ENCODE peak calls at places on chromosomes 4 and X, in ten cellular contexts. E is NCI-H524 treated with DMSO at 0.1 percent for 48 hours; U is HT-29; Y is AG10803; I is putamen; J is activated T-cell treated with anti-CD3 and anti-CD28 coated beads, Interleukin-2, amount 50 U/mL, for 48 hours; P is T1000; X is HT1080; K is iris pigment epithelial cell; C is KBM-7. A is an unnamed sample.

GRCh38 chr4:182492456-182492855 is 249.3 kb downstream of the TENM3 start:
- DNase-seq in E (no peak), U (no peak), Y (peak), I (peak), J (no peak), P (no peak), X (peak), K (peak), C (no peak), A (peak)

GRCh38 chr4:186685744-186686143 is 37.9 kb downstream of the FAT1 start:
- DNase-seq in E (no peak), U (peak), Y (peak), I (no peak), J (no peak), P (no peak), X (peak), K (peak), C (no peak), A (peak)

GRCh38 chr4:93842512-93843252 is 14.1 kb downstream of the ATOH1 start:
- DNase-seq in E (no peak), U (peak), Y (no peak), I (no peak), J (no peak), P (no peak), X (no peak), K (no peak), C (no peak), A (no peak)

GRCh38 chr4:173057906-173058305 is 110.7 kb upstream of the GALNT7 start:
- DNase-seq in E (no peak), U (no peak), Y (no peak), I (no peak), J (no peak), P (no peak), X (peak), K (no peak), C (no peak), A (peak)

GRCh38 chr4:154328030-154328429 is 163.6 kb downstream of the DCHS2 start:
- DNase-seq in E (no peak), U (no peak), Y (no peak), I (no peak), J (no peak), P (no peak), X (no peak), K (no peak), C (no peak), A (no peak)

GRCh38 chr4:10085828-10086505 is 30.6 kb downstream of the WDR1 start:
- DNase-seq in E (no peak), U (no peak), Y (no peak), I (no peak), J (no peak), P (no peak), X (no peak), K (no peak), C (no peak), A (no peak)

GRCh38 chr4:48064349-48064748 is 47.8 kb downstream of the NIPAL1 start:
- DNase-seq in E (no peak), U (no peak), Y (no peak), I (no peak), J (no peak), P (no peak), X (no peak), K (no peak), C (no peak), A (no peak)

GRCh38 chr4:15870079-15870478 is 68.5 kb downstream of the FGFBP1 start:
- DNase-seq in E (no peak), U (no peak), Y (no peak), I (no peak), J (no peak), P (no peak), X (no peak), K (no peak), C (no peak), A (no peak)

GRCh38 chr4:121995790-121996537 is 44.1 kb upstream of the TRPC3 start:
- DNase-seq in E (no peak), U (no peak), Y (no peak), I (no peak), J (no peak), P (no peak), X (no peak), K (no peak), C (no peak), A (no peak)

GRCh38 chrX:67723580-67724351 is 179.9 kb downstream of the AR start:
- DNase-seq in E (no peak), U (no peak), Y (no peak), I (no peak), J (no peak), P (no peak), X (no peak), K (no peak), C (no peak), A (no peak)

GRCh38 chrX:31376408-31376807 is 304.6 kb upstream of the FTHL17 start:
- DNase-seq in E (no peak), U (no peak), Y (no peak), I (no peak), J (no peak), P (no peak), X (no peak), K (no peak), C (no peak), A (no peak)

GRCh38 chr4:7418131-7418943 is 16.4 kb downstream of the PSAPL1 start:
- DNase-seq in E (no peak), U (no peak), Y (no peak), I (no peak), J (no peak), P (no peak), X (no peak), K (no peak), C (no peak), A (no peak)

GRCh38 chrX:2676794-2677675 is 14.1 kb upstream of the CD99 start:
- DNase-seq in E (no peak), U (no peak), Y (peak), I (no peak), J (no peak), P (no peak), X (no peak), K (no peak), C (no peak), A (peak)

GRCh38 chr4:53576676-53577372 is 14.5 kb downstream of the LNX1 start:
- DNase-seq in E (no peak), U (peak), Y (no peak), I (no peak), J (no peak), P (no peak), X (no peak), K (peak), C (no peak), A (peak)

GRCh38 chr4:110618091-110619000 is 4.5 kb downstream of the PITX2 start:
- DNase-seq in E (no peak), U (no peak), Y (no peak), I (no peak), J (peak), P (no peak), X (no peak), K (peak), C (no peak), A (no peak)

GRCh38 chrX:133254666-133255065 is 36.5 kb upstream of the TFDP3 start:
- DNase-seq in E (no peak), U (peak), Y (peak), I (no peak), J (no peak), P (no peak), X (peak), K (peak), C (no peak), A (peak)

GRCh38 chr4:98710831-98711230 is 52.4 kb upstream of the TSPAN5 start:
- DNase-seq in E (no peak), U (no peak), Y (peak), I (no peak), J (no peak), P (no peak), X (peak), K (peak), C (no peak), A (peak)

GRCh38 chr4:53060278-53060677 is 198.2 kb downstream of the RASL11B start:
- DNase-seq in E (no peak), U (no peak), Y (no peak), I (no peak), J (no peak), P (no peak), X (no peak), K (no peak), C (no peak), A (no peak)

GRCh38 chr4:53763813-53764597 is 172.7 kb upstream of the LNX1 start:
- DNase-seq in E (no peak), U (no peak), Y (peak), I (no peak), J (no peak), P (peak), X (peak), K (peak), C (no peak), A (peak)

GRCh38 chr4:176376032-176376614 is 56.4 kb downstream of the SPCS3 start:
- DNase-seq in E (no peak), U (peak), Y (peak), I (peak), J (no peak), P (no peak), X (peak), K (peak), C (peak), A (peak)

GRCh38 chr4:163164591-163164990 is 2.1 kb downstream of the NAF1 start:
- DNase-seq in E (no peak), U (peak), Y (peak), I (no peak), J (no peak), P (no peak), X (no peak), K (peak), C (no peak), A (no peak)

GRCh38 chr4:2259036-2259540 is 2.8 kb downstream of the MXD4 start:
- DNase-seq in E (no peak), U (no peak), Y (no peak), I (no peak), J (no peak), P (no peak), X (no peak), K (no peak), C (no peak), A (no peak)

GRCh38 chr4:25481648-25482047 is 104.6 kb downstream of the ANAPC4 start:
- DNase-seq in E (no peak), U (no peak), Y (no peak), I (no peak), J (no peak), P (no peak), X (no peak), K (no peak), C (no peak), A (no peak)

GRCh38 chrX:14554132-14554715 is 24.9 kb downstream of the GLRA2 start:
- DNase-seq in E (no peak), U (no peak), Y (no peak), I (no peak), J (no peak), P (no peak), X (no peak), K (peak), C (no peak), A (peak)

GRCh38 chr4:8581094-8581861 is 1.1 kb downstream of the GPR78 start:
- DNase-seq in E (no peak), U (no peak), Y (no peak), I (no peak), J (no peak), P (no peak), X (no peak), K (no peak), C (no peak), A (no peak)

GRCh38 chr4:169351860-169352259 is 81.1 kb upstream of the SH3RF1 start:
- DNase-seq in E (no peak), U (no peak), Y (no peak), I (peak), J (no peak), P (no peak), X (no peak), K (peak), C (no peak), A (peak)

GRCh38 chrX:2325076-2325784 is 175.5 kb downstream of the DHRSX start:
- DNase-seq in E (no peak), U (no peak), Y (peak), I (peak), J (peak), P (no peak), X (no peak), K (peak), C (no peak), A (peak)

GRCh38 chr4:139301821-139302611 is at the start of gene NDUFC1:
- DNase-seq in E (no peak), U (peak), Y (peak), I (peak), J (peak), P (no peak), X (peak), K (peak), C (peak), A (peak)

GRCh38 chr4:119942806-119943205 is 123.8 kb downstream of the MAD2L1 start:
- DNase-seq in E (no peak), U (no peak), Y (no peak), I (no peak), J (no peak), P (no peak), X (no peak), K (peak), C (no peak), A (no peak)

GRCh38 chr4:141675384-141675783 is 39.0 kb downstream of the IL15 start:
- DNase-seq in E (no peak), U (peak), Y (no peak), I (no peak), J (no peak), P (no peak), X (no peak), K (no peak), C (no peak), A (no peak)

GRCh38 chrX:131977619-131978018 is 45.5 kb upstream of the STK26 start:
- DNase-seq in E (no peak), U (no peak), Y (no peak), I (no peak), J (no peak), P (no peak), X (peak), K (peak), C (no peak), A (no peak)

GRCh38 chrX:1481636-1482529 is 29.2 kb upstream of the ASMTL start:
- DNase-seq in E (no peak), U (peak), Y (peak), I (peak), J (peak), P (no peak), X (peak), K (peak), C (peak), A (peak)

GRCh38 chr4:59222231-59222630 is 1977.9 kb upstream of the ADGRL3 start:
- DNase-seq in E (no peak), U (no peak), Y (no peak), I (no peak), J (no peak), P (no peak), X (no peak), K (no peak), C (no peak), A (no peak)

GRCh38 chrX:45508459-45508858 is 307.8 kb upstream of the DIPK2B start:
- DNase-seq in E (no peak), U (no peak), Y (peak), I (no peak), J (no peak), P (peak), X (peak), K (no peak), C (no peak), A (peak)

GRCh38 chr4:14627038-14627437 is 375.2 kb upstream of the CPEB2 start:
- DNase-seq in E (no peak), U (no peak), Y (no peak), I (no peak), J (no peak), P (no peak), X (no peak), K (no peak), C (no peak), A (no peak)

GRCh38 chrX:31132803-31133202 is 61.0 kb upstream of the FTHL17 start:
- DNase-seq in E (no peak), U (no peak), Y (no peak), I (peak), J (peak), P (no peak), X (no peak), K (no peak), C (peak), A (no peak)

GRCh38 chr4:15003891-15004700 is 1.8 kb downstream of the CPEB2 start:
- DNase-seq in E (no peak), U (peak), Y (peak), I (no peak), J (peak), P (no peak), X (no peak), K (peak), C (peak), A (no peak)

GRCh38 chr4:184812651-184813181 is 13.1 kb downstream of the ACSL1 start:
- DNase-seq in E (no peak), U (no peak), Y (no peak), I (no peak), J (no peak), P (no peak), X (no peak), K (peak), C (no peak), A (peak)